ENCODE peak calls at places on chromosomes 4 and X, in eight cellular contexts. One of them, this sample, is unnamed.

GRCh38 chrX:106619797-106620196 is 8.0 kb downstream of the RADX start:
- DNase-seq in GM23248: peak
- DNase-seq in hepatocyte: no peak
- DNase-seq in neural progenitor cell: no peak
- DNase-seq in GM23338: peak
- DNase-seq in OCI-LY7: no peak
- DNase-seq in HCT116: no peak
- DNase-seq in PC-3: peak
- DNase-seq in this sample: no peak

GRCh38 chr4:145956288-145956890 is 17.8 kb upstream of the ZNF827 start:
- DNase-seq in neural progenitor cell: peak
- DNase-seq in hepatocyte: peak
- DNase-seq in GM23248: peak
- DNase-seq in PC-3: peak
- DNase-seq in HCT116: no peak
- DNase-seq in OCI-LY7: peak
- DNase-seq in GM23338: peak
- DNase-seq in this sample: peak

GRCh38 chr4:185580699-185581098 is 45.4 kb upstream of the PDLIM3 start:
- DNase-seq in hepatocyte: no peak
- DNase-seq in GM23248: no peak
- DNase-seq in PC-3: no peak
- DNase-seq in HCT116: no peak
- DNase-seq in neural progenitor cell: no peak
- DNase-seq in GM23338: no peak
- DNase-seq in OCI-LY7: no peak
- DNase-seq in this sample: no peak

GRCh38 chr4:169795585-169795984 is 37.8 kb upstream of the HPF1 start:
- DNase-seq in hepatocyte: no peak
- DNase-seq in GM23248: peak
- DNase-seq in PC-3: peak
- DNase-seq in HCT116: no peak
- DNase-seq in neural progenitor cell: no peak
- DNase-seq in GM23338: peak
- DNase-seq in OCI-LY7: no peak
- DNase-seq in this sample: no peak

GRCh38 chrX:74492720-74493201 is 71.5 kb downstream of the SLC16A2 start:
- DNase-seq in PC-3: no peak
- DNase-seq in GM23248: no peak
- DNase-seq in GM23338: peak
- DNase-seq in OCI-LY7: peak
- DNase-seq in HCT116: no peak
- DNase-seq in hepatocyte: no peak
- DNase-seq in neural progenitor cell: peak
- DNase-seq in this sample: no peak

GRCh38 chr4:60683953-60684352 is 516.2 kb upstream of the ADGRL3 start:
- DNase-seq in GM23338: no peak
- DNase-seq in GM23248: peak
- DNase-seq in PC-3: peak
- DNase-seq in OCI-LY7: no peak
- DNase-seq in hepatocyte: no peak
- DNase-seq in neural progenitor cell: no peak
- DNase-seq in HCT116: no peak
- DNase-seq in this sample: no peak

GRCh38 chrX:72127332-72127731 is 4.4 kb downstream of the RTL5 start:
- DNase-seq in OCI-LY7: no peak
- DNase-seq in GM23248: no peak
- DNase-seq in HCT116: no peak
- DNase-seq in PC-3: no peak
- DNase-seq in neural progenitor cell: no peak
- DNase-seq in GM23338: no peak
- DNase-seq in hepatocyte: no peak
- DNase-seq in this sample: no peak

GRCh38 chr4:53990641-53991040 is 73.8 kb downstream of the CHIC2 start:
- DNase-seq in OCI-LY7: no peak
- DNase-seq in HCT116: no peak
- DNase-seq in GM23248: peak
- DNase-seq in neural progenitor cell: no peak
- DNase-seq in PC-3: no peak
- DNase-seq in GM23338: no peak
- DNase-seq in hepatocyte: no peak
- DNase-seq in this sample: no peak

GRCh38 chr4:65670331-65671031 is at the start of gene EPHA5:
- DNase-seq in hepatocyte: peak
- DNase-seq in PC-3: peak
- DNase-seq in GM23248: peak
- DNase-seq in HCT116: no peak
- DNase-seq in GM23338: peak
- DNase-seq in neural progenitor cell: peak
- DNase-seq in OCI-LY7: no peak
- DNase-seq in this sample: peak

GRCh38 chr4:102625232-102625930 is 124.2 kb downstream of the NFKB1 start:
- DNase-seq in GM23338: peak
- DNase-seq in hepatocyte: peak
- DNase-seq in GM23248: peak
- DNase-seq in OCI-LY7: peak
- DNase-seq in HCT116: no peak
- DNase-seq in neural progenitor cell: peak
- DNase-seq in PC-3: peak
- DNase-seq in this sample: peak

GRCh38 chrX:18983711-18984380 is at the start of gene PHKA2:
- DNase-seq in OCI-LY7: no peak
- DNase-seq in HCT116: no peak
- DNase-seq in neural progenitor cell: no peak
- DNase-seq in GM23338: peak
- DNase-seq in GM23248: peak
- DNase-seq in PC-3: peak
- DNase-seq in hepatocyte: peak
- DNase-seq in this sample: peak

GRCh38 chr4:148881860-148882643 is 439.8 kb upstream of the NR3C2 start:
- DNase-seq in GM23248: no peak
- DNase-seq in hepatocyte: no peak
- DNase-seq in GM23338: peak
- DNase-seq in neural progenitor cell: peak
- DNase-seq in PC-3: no peak
- DNase-seq in HCT116: no peak
- DNase-seq in OCI-LY7: no peak
- DNase-seq in this sample: no peak

GRCh38 chr4:158936238-158936637 is 166.6 kb upstream of the RAPGEF2 start:
- DNase-seq in neural progenitor cell: no peak
- DNase-seq in PC-3: no peak
- DNase-seq in OCI-LY7: no peak
- DNase-seq in HCT116: no peak
- DNase-seq in hepatocyte: no peak
- DNase-seq in GM23338: no peak
- DNase-seq in GM23248: peak
- DNase-seq in this sample: no peak

GRCh38 chr4:77481856-77482255 is 123.8 kb upstream of the CXCL13 start:
- DNase-seq in OCI-LY7: no peak
- DNase-seq in neural progenitor cell: no peak
- DNase-seq in PC-3: no peak
- DNase-seq in GM23338: no peak
- DNase-seq in GM23248: peak
- DNase-seq in HCT116: no peak
- DNase-seq in hepatocyte: no peak
- DNase-seq in this sample: no peak

GRCh38 chr4:107044170-107044569 is 8.1 kb upstream of the DKK2 start:
- DNase-seq in GM23338: peak
- DNase-seq in GM23248: peak
- DNase-seq in hepatocyte: no peak
- DNase-seq in HCT116: peak
- DNase-seq in OCI-LY7: peak
- DNase-seq in neural progenitor cell: no peak
- DNase-seq in PC-3: peak
- DNase-seq in this sample: peak

DNA sequence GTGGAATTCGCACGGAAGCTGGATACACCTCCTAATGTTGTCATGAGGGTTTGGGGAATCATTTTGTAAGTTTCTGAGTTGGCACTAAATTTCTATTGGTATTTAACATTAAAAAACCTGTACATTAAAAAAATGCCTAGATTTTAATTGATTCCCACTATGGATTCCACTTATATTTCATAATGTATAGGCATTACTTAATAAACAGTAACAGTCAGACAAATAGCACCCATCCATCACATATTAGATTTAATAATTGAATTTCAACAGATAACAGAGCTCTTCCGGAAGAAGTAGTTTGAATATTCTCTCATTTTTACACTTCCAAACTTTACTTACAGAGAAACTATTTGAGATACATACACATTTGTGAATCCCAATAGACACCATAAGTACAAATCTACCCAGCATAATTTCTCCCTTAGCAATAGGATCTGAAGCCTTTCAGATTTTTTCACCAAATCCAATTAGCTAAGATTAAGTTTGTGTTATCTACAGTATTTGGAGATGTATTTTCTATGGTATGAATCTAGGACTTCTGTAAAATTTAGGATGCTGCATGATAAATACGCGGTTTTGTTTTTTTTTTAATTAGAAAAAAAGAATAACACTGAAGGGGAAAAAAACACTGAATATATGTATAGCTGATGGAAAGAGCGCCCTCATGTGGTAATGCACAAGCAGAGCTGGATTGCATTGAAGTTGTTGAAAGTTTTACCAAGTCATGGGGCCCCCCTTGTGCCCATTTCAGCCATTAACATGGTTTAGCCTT is 12.2 kb upstream of the ODAM start:
- DNase-seq in OCI-LY7: peak
- DNase-seq in HCT116: peak
- DNase-seq in GM23248: peak
- DNase-seq in hepatocyte: peak
- DNase-seq in neural progenitor cell: peak
- DNase-seq in PC-3: peak
- DNase-seq in GM23338: peak
- DNase-seq in this sample: peak
- TF ChIP-seq EZH2phosphoT487 in OCI-LY7: no peak
- TF ChIP-seq EZH2phosphoT487 in HCT116: no peak
- TF ChIP-seq EZH2phosphoT487 in GM23248: no peak
- TF ChIP-seq EZH2phosphoT487 in hepatocyte: no peak
- TF ChIP-seq EZH2phosphoT487 in neural progenitor cell: no peak
- TF ChIP-seq EZH2phosphoT487 in PC-3: no peak
- TF ChIP-seq EZH2phosphoT487 in GM23338: no peak
- TF ChIP-seq EZH2phosphoT487 in this sample: no peak

GRCh38 chr4:108094923-108095482 is 73.7 kb downstream of the LEF1 start:
- DNase-seq in hepatocyte: no peak
- DNase-seq in OCI-LY7: no peak
- DNase-seq in GM23248: no peak
- DNase-seq in GM23338: no peak
- DNase-seq in PC-3: no peak
- DNase-seq in neural progenitor cell: no peak
- DNase-seq in HCT116: no peak
- DNase-seq in this sample: no peak

GRCh38 chr4:108099838-108100237 is 68.9 kb downstream of the LEF1 start:
- DNase-seq in GM23338: no peak
- DNase-seq in hepatocyte: no peak
- DNase-seq in HCT116: no peak
- DNase-seq in GM23248: no peak
- DNase-seq in neural progenitor cell: no peak
- DNase-seq in OCI-LY7: no peak
- DNase-seq in PC-3: no peak
- DNase-seq in this sample: no peak

GRCh38 chr4:108097990-108098553 is 70.7 kb downstream of the LEF1 start:
- DNase-seq in GM23338: no peak
- DNase-seq in GM23248: no peak
- DNase-seq in PC-3: no peak
- DNase-seq in OCI-LY7: no peak
- DNase-seq in hepatocyte: no peak
- DNase-seq in neural progenitor cell: no peak
- DNase-seq in HCT116: no peak
- DNase-seq in this sample: no peak

GRCh38 chr4:108094131-108094530 is 74.6 kb downstream of the LEF1 start:
- DNase-seq in PC-3: no peak
- DNase-seq in hepatocyte: no peak
- DNase-seq in HCT116: no peak
- DNase-seq in GM23248: no peak
- DNase-seq in neural progenitor cell: no peak
- DNase-seq in GM23338: no peak
- DNase-seq in OCI-LY7: no peak
- DNase-seq in this sample: no peak
- TF ChIP-seq EZH2phosphoT487 in PC-3: no peak
- TF ChIP-seq EZH2phosphoT487 in hepatocyte: no peak
- TF ChIP-seq EZH2phosphoT487 in HCT116: no peak
- TF ChIP-seq EZH2phosphoT487 in GM23248: no peak
- TF ChIP-seq EZH2phosphoT487 in neural progenitor cell: no peak
- TF ChIP-seq EZH2phosphoT487 in GM23338: no peak
- TF ChIP-seq EZH2phosphoT487 in OCI-LY7: no peak
- TF ChIP-seq EZH2phosphoT487 in this sample: no peak

DNA sequence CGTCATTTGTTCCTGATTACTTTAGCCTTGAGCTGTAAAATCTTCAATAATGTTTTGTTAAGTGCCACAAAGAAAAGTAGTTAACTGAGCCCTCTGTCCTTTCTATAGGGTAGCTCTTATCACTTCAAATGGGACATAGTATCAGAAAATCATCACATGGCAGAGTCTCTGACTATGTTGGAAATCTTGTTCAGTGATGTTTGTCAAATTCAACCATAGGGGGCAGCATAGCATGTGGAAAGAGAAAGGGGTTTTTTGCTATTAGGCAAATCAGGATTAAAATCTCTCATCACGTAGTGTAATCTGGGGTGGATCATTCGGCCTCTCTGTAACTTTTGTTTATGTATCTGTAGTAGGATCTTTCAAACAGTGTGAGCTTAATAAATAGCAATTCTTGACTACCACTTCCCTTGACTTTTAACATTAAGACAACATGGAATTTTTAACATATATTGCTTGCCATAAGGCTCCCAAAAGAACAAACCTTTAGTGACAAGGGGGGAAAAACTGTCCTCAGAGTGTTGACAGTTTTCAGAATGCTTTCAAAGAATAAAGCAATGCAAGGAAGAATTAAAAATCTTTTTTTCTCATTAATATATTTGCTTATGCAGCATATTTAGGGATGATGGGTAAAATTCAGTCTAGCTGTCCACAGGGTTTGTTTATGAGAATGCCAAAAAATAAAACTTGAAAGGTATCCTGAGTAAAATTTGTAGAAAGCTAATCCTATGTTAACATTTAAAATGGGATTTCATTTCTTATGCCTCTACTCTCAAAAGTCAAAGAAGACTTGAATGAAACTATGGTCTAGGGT is 127.2 kb downstream of the FBXW7 start:
- DNase-seq in HCT116: peak
- DNase-seq in OCI-LY7: peak
- DNase-seq in PC-3: peak
- DNase-seq in GM23338: peak
- DNase-seq in GM23248: peak
- DNase-seq in hepatocyte: peak
- DNase-seq in neural progenitor cell: peak
- DNase-seq in this sample: peak
- TF ChIP-seq EZH2phosphoT487 in HCT116: no peak
- TF ChIP-seq EZH2phosphoT487 in OCI-LY7: no peak
- TF ChIP-seq EZH2phosphoT487 in PC-3: no peak
- TF ChIP-seq EZH2phosphoT487 in GM23338: no peak
- TF ChIP-seq EZH2phosphoT487 in GM23248: no peak
- TF ChIP-seq EZH2phosphoT487 in hepatocyte: no peak
- TF ChIP-seq EZH2phosphoT487 in neural progenitor cell: no peak
- TF ChIP-seq EZH2phosphoT487 in this sample: no peak

DNA sequence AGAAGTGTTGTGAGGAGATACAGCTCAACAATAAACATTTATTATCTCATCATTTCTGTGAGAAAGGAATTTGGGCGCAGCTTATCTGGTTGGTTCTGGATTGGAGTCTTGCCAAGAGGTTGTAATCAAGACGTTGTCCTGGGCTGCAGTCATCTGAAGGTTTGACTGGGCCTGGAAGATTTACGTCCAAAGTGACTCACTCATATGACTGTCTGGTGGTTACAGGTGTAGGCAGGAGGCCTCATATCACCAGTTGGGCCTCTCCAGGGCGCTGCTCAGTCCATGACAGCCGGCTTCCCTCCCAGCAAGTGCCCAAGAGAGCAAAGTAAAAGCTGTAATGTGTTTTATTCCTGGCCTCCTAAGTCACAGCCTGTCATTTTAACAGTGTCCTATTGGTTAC is 106.3 kb downstream of the USP46 start:
- DNase-seq in PC-3: peak
- DNase-seq in HCT116: no peak
- DNase-seq in hepatocyte: peak
- DNase-seq in OCI-LY7: no peak
- DNase-seq in neural progenitor cell: no peak
- DNase-seq in GM23338: no peak
- DNase-seq in GM23248: no peak
- DNase-seq in this sample: no peak
- TF ChIP-seq EZH2phosphoT487 in PC-3: no peak
- TF ChIP-seq EZH2phosphoT487 in HCT116: no peak
- TF ChIP-seq EZH2phosphoT487 in hepatocyte: no peak
- TF ChIP-seq EZH2phosphoT487 in OCI-LY7: no peak
- TF ChIP-seq EZH2phosphoT487 in neural progenitor cell: no peak
- TF ChIP-seq EZH2phosphoT487 in GM23338: no peak
- TF ChIP-seq EZH2phosphoT487 in GM23248: no peak
- TF ChIP-seq EZH2phosphoT487 in this sample: no peak